ENCODE peak calls at places on chromosomes 5 and 9, in ten cellular contexts. One of them, this sample, is unnamed. For H3K4me1, the result is how much of the 10 kb centered on the place peaks cover.

GRCh38 chr5:79794347-79794746 is 104.7 kb downstream of the CMYA5 start:
- DNase-seq in GM23338: no peak
- DNase-seq in mesenchymal stem cell: no peak
- DNase-seq in A673: no peak
- DNase-seq in spleen: no peak
- DNase-seq in effector memory CD4-positive, alpha-beta T cell: no peak
- DNase-seq in CD8-positive, alpha-beta memory T cell: no peak
- DNase-seq in cardiac muscle cell: no peak
- DNase-seq in PC-3: no peak
- DNase-seq in mammary epithelial cell: no peak
- DNase-seq in this sample: no peak

GRCh38 chr5:52846443-52846842 is 58.7 kb downstream of the ITGA1 start:
- DNase-seq in PC-3: no peak
- DNase-seq in spleen: no peak
- DNase-seq in GM23338: no peak
- DNase-seq in A673: peak
- DNase-seq in CD8-positive, alpha-beta memory T cell: no peak
- DNase-seq in cardiac muscle cell: no peak
- DNase-seq in mammary epithelial cell: no peak
- DNase-seq in mesenchymal stem cell: peak
- DNase-seq in effector memory CD4-positive, alpha-beta T cell: no peak
- DNase-seq in this sample: no peak

GRCh38 chr5:56858777-56859442 is 43.6 kb downstream of the MAP3K1 start:
- DNase-seq in A673: no peak
- DNase-seq in GM23338: no peak
- DNase-seq in CD8-positive, alpha-beta memory T cell: no peak
- DNase-seq in effector memory CD4-positive, alpha-beta T cell: no peak
- DNase-seq in cardiac muscle cell: no peak
- DNase-seq in mammary epithelial cell: no peak
- DNase-seq in mesenchymal stem cell: no peak
- DNase-seq in spleen: no peak
- DNase-seq in PC-3: no peak
- DNase-seq in this sample: no peak

GRCh38 chr5:39578887-39579497 is 154.2 kb upstream of the DAB2 start:
- DNase-seq in cardiac muscle cell: peak
- DNase-seq in effector memory CD4-positive, alpha-beta T cell: no peak
- DNase-seq in mammary epithelial cell: no peak
- DNase-seq in A673: peak
- DNase-seq in CD8-positive, alpha-beta memory T cell: peak
- DNase-seq in PC-3: peak
- DNase-seq in mesenchymal stem cell: peak
- DNase-seq in GM23338: peak
- DNase-seq in spleen: no peak
- DNase-seq in this sample: no peak

GRCh38 chr5:68251804-68252648 is 36.5 kb downstream of the PIK3R1 start:
- DNase-seq in CD8-positive, alpha-beta memory T cell: no peak
- DNase-seq in A673: peak
- DNase-seq in cardiac muscle cell: no peak
- DNase-seq in GM23338: no peak
- DNase-seq in mesenchymal stem cell: peak
- DNase-seq in mammary epithelial cell: peak
- DNase-seq in PC-3: no peak
- DNase-seq in effector memory CD4-positive, alpha-beta T cell: no peak
- DNase-seq in spleen: no peak
- DNase-seq in this sample: no peak

GRCh38 chr9:86424246-86424891 is 70.2 kb upstream of the TUT7 start:
- DNase-seq in effector memory CD4-positive, alpha-beta T cell: no peak
- DNase-seq in CD8-positive, alpha-beta memory T cell: no peak
- DNase-seq in PC-3: no peak
- DNase-seq in cardiac muscle cell: no peak
- DNase-seq in A673: no peak
- DNase-seq in spleen: no peak
- DNase-seq in GM23338: no peak
- DNase-seq in mammary epithelial cell: no peak
- DNase-seq in mesenchymal stem cell: no peak
- DNase-seq in this sample: no peak

GRCh38 chr5:142484821-142485387 is 160.1 kb upstream of the SPRY4 start:
- DNase-seq in spleen: no peak
- DNase-seq in PC-3: no peak
- DNase-seq in mammary epithelial cell: no peak
- DNase-seq in A673: no peak
- DNase-seq in cardiac muscle cell: no peak
- DNase-seq in GM23338: no peak
- DNase-seq in effector memory CD4-positive, alpha-beta T cell: no peak
- DNase-seq in mesenchymal stem cell: peak
- DNase-seq in CD8-positive, alpha-beta memory T cell: no peak
- DNase-seq in this sample: no peak

GRCh38 chr9:87337335-87338074 is 160.2 kb upstream of the DAPK1 start:
- DNase-seq in PC-3: no peak
- DNase-seq in mesenchymal stem cell: peak
- DNase-seq in mammary epithelial cell: peak
- DNase-seq in spleen: no peak
- DNase-seq in cardiac muscle cell: peak
- DNase-seq in CD8-positive, alpha-beta memory T cell: no peak
- DNase-seq in effector memory CD4-positive, alpha-beta T cell: no peak
- DNase-seq in GM23338: peak
- DNase-seq in A673: peak
- DNase-seq in this sample: peak

GRCh38 chr5:173802670-173803165 is 85.4 kb upstream of the CPEB4 start:
- DNase-seq in GM23338: no peak
- DNase-seq in PC-3: peak
- DNase-seq in spleen: peak
- DNase-seq in cardiac muscle cell: no peak
- DNase-seq in mammary epithelial cell: peak
- DNase-seq in mesenchymal stem cell: peak
- DNase-seq in CD8-positive, alpha-beta memory T cell: no peak
- DNase-seq in effector memory CD4-positive, alpha-beta T cell: no peak
- DNase-seq in A673: no peak
- DNase-seq in this sample: no peak

GRCh38 chr9:26158631-26159150 is 480.4 kb upstream of the TUSC1 start:
- DNase-seq in spleen: no peak
- DNase-seq in PC-3: no peak
- DNase-seq in mammary epithelial cell: no peak
- DNase-seq in A673: no peak
- DNase-seq in mesenchymal stem cell: peak
- DNase-seq in GM23338: no peak
- DNase-seq in cardiac muscle cell: no peak
- DNase-seq in CD8-positive, alpha-beta memory T cell: no peak
- DNase-seq in effector memory CD4-positive, alpha-beta T cell: no peak
- DNase-seq in this sample: no peak

GRCh38 chr9:34451135-34451534 is 7.2 kb downstream of the FAM219A start:
- DNase-seq in spleen: no peak
- DNase-seq in CD8-positive, alpha-beta memory T cell: no peak
- DNase-seq in mammary epithelial cell: no peak
- DNase-seq in effector memory CD4-positive, alpha-beta T cell: no peak
- DNase-seq in PC-3: no peak
- DNase-seq in mesenchymal stem cell: no peak
- DNase-seq in cardiac muscle cell: no peak
- DNase-seq in A673: no peak
- DNase-seq in GM23338: peak
- DNase-seq in this sample: no peak

GRCh38 chr9:96193356-96193755 is 108.6 kb downstream of the HSD17B3 start:
- DNase-seq in mammary epithelial cell: no peak
- DNase-seq in GM23338: no peak
- DNase-seq in A673: no peak
- DNase-seq in cardiac muscle cell: no peak
- DNase-seq in effector memory CD4-positive, alpha-beta T cell: no peak
- DNase-seq in mesenchymal stem cell: no peak
- DNase-seq in CD8-positive, alpha-beta memory T cell: no peak
- DNase-seq in PC-3: peak
- DNase-seq in spleen: no peak
- DNase-seq in this sample: no peak

GRCh38 chr5:137073192-137073591 is 425.9 kb downstream of the SPOCK1 start:
- DNase-seq in CD8-positive, alpha-beta memory T cell: no peak
- DNase-seq in spleen: no peak
- DNase-seq in cardiac muscle cell: no peak
- DNase-seq in PC-3: peak
- DNase-seq in mammary epithelial cell: no peak
- DNase-seq in A673: peak
- DNase-seq in mesenchymal stem cell: no peak
- DNase-seq in effector memory CD4-positive, alpha-beta T cell: no peak
- DNase-seq in GM23338: no peak
- DNase-seq in this sample: no peak

GRCh38 chr5:170302729-170303501 is 5.3 kb upstream of the LCP2 start:
- DNase-seq in cardiac muscle cell: peak
- DNase-seq in GM23338: no peak
- DNase-seq in mesenchymal stem cell: peak
- DNase-seq in PC-3: no peak
- DNase-seq in A673: no peak
- DNase-seq in effector memory CD4-positive, alpha-beta T cell: peak
- DNase-seq in CD8-positive, alpha-beta memory T cell: peak
- DNase-seq in spleen: peak
- DNase-seq in mammary epithelial cell: no peak
- DNase-seq in this sample: no peak

GRCh38 chr5:16644301-16644889 is 27.6 kb upstream of the RETREG1 start:
- DNase-seq in spleen: no peak
- DNase-seq in PC-3: no peak
- DNase-seq in cardiac muscle cell: no peak
- DNase-seq in CD8-positive, alpha-beta memory T cell: peak
- DNase-seq in effector memory CD4-positive, alpha-beta T cell: no peak
- DNase-seq in mesenchymal stem cell: no peak
- DNase-seq in A673: no peak
- DNase-seq in mammary epithelial cell: no peak
- DNase-seq in GM23338: no peak
- DNase-seq in this sample: no peak

GRCh38 chr9:17401858-17402257 is 177.0 kb upstream of the SH3GL2 start:
- DNase-seq in cardiac muscle cell: no peak
- DNase-seq in effector memory CD4-positive, alpha-beta T cell: no peak
- DNase-seq in mammary epithelial cell: peak
- DNase-seq in GM23338: no peak
- DNase-seq in spleen: no peak
- DNase-seq in mesenchymal stem cell: no peak
- DNase-seq in PC-3: peak
- DNase-seq in A673: no peak
- DNase-seq in CD8-positive, alpha-beta memory T cell: no peak
- DNase-seq in this sample: no peak

GRCh38 chr9:95060246-95060645 is 257.3 kb downstream of the FANCC start:
- DNase-seq in cardiac muscle cell: no peak
- DNase-seq in CD8-positive, alpha-beta memory T cell: no peak
- DNase-seq in PC-3: no peak
- DNase-seq in mesenchymal stem cell: no peak
- DNase-seq in spleen: no peak
- DNase-seq in mammary epithelial cell: no peak
- DNase-seq in A673: no peak
- DNase-seq in GM23338: no peak
- DNase-seq in effector memory CD4-positive, alpha-beta T cell: no peak
- DNase-seq in this sample: no peak
- H3K4me1 ChIP-seq in cardiac muscle cell: under half
- H3K4me1 ChIP-seq in CD8-positive, alpha-beta memory T cell: under half
- H3K4me1 ChIP-seq in PC-3: under half
- H3K4me1 ChIP-seq in mesenchymal stem cell: under half
- H3K4me1 ChIP-seq in spleen: half or more
- H3K4me1 ChIP-seq in mammary epithelial cell: under half
- H3K4me1 ChIP-seq in A673: under half
- H3K4me1 ChIP-seq in GM23338: under half
- H3K4me1 ChIP-seq in effector memory CD4-positive, alpha-beta T cell: under half
- H3K4me1 ChIP-seq in this sample: under half

DNA sequence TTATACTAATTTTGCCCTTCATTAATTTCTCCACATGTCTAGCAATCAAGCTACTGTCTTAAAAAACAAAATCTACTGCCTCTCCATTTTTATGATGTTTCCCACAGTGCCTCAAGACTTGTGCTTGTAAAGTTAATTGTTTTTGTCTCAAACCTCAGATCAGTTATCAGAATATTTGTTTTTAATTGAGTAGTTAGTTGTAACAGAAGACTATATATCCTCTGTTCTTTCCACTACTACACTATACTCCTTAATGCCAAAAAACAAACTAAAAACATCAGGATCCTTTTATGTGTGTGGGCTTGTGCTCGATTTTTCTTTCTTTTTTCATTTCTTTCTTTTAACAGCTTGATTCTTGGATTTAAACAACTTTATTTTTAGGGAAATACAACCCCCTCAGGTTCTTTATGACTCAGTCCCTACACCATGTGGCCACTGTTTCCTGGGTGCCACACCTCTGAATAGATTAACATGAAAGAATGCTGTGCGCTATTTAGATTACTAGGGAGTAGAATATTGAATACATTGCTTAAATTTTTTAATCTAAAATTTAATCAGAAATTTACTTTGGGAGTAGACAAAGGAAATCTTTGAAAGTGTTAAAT is 1.2 kb downstream of the ASPN start:
- DNase-seq in mesenchymal stem cell: no peak
- DNase-seq in mammary epithelial cell: peak
- DNase-seq in A673: peak
- DNase-seq in spleen: no peak
- DNase-seq in GM23338: no peak
- DNase-seq in effector memory CD4-positive, alpha-beta T cell: no peak
- DNase-seq in CD8-positive, alpha-beta memory T cell: no peak
- DNase-seq in cardiac muscle cell: no peak
- DNase-seq in PC-3: peak
- DNase-seq in this sample: no peak
- H3K4me3 ChIP-seq in mesenchymal stem cell: no peak
- H3K4me3 ChIP-seq in mammary epithelial cell: peak
- H3K4me3 ChIP-seq in A673: no peak
- H3K4me3 ChIP-seq in spleen: no peak
- H3K4me3 ChIP-seq in GM23338: no peak
- H3K4me3 ChIP-seq in effector memory CD4-positive, alpha-beta T cell: no peak
- H3K4me3 ChIP-seq in CD8-positive, alpha-beta memory T cell: no peak
- H3K4me3 ChIP-seq in cardiac muscle cell: no peak
- H3K4me3 ChIP-seq in PC-3: no peak
- H3K4me3 ChIP-seq in this sample: no peak

DNA sequence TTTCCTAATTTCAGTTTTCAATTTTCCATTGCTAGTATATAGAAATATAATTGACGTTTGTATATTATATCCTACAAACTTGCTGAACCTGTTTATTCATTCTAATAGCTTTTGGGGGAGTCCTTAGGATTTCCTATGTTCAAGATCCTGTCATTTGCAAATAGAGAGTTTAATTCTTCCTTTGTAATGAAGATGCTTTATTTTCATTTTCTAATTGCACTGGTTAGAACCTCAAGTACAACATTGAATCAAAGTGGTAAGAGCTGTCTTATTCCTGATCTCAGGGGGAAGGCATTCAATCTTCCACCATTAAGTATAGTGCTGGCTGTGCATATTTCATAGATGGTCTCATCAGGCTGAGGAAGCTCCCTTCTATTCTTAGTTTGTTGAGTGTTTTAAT is 15.6 kb upstream of the SLC24A2 start:
- DNase-seq in GM23338: no peak
- DNase-seq in mesenchymal stem cell: no peak
- DNase-seq in cardiac muscle cell: no peak
- DNase-seq in effector memory CD4-positive, alpha-beta T cell: no peak
- DNase-seq in CD8-positive, alpha-beta memory T cell: no peak
- DNase-seq in mammary epithelial cell: no peak
- DNase-seq in A673: no peak
- DNase-seq in spleen: no peak
- DNase-seq in PC-3: no peak
- DNase-seq in this sample: no peak
- H3K4me1 ChIP-seq in GM23338: half or more
- H3K4me1 ChIP-seq in mesenchymal stem cell: under half
- H3K4me1 ChIP-seq in cardiac muscle cell: under half
- H3K4me1 ChIP-seq in effector memory CD4-positive, alpha-beta T cell: under half
- H3K4me1 ChIP-seq in CD8-positive, alpha-beta memory T cell: under half
- H3K4me1 ChIP-seq in mammary epithelial cell: under half
- H3K4me1 ChIP-seq in A673: under half
- H3K4me1 ChIP-seq in spleen: under half
- H3K4me1 ChIP-seq in PC-3: under half
- H3K4me1 ChIP-seq in this sample: under half

DNA sequence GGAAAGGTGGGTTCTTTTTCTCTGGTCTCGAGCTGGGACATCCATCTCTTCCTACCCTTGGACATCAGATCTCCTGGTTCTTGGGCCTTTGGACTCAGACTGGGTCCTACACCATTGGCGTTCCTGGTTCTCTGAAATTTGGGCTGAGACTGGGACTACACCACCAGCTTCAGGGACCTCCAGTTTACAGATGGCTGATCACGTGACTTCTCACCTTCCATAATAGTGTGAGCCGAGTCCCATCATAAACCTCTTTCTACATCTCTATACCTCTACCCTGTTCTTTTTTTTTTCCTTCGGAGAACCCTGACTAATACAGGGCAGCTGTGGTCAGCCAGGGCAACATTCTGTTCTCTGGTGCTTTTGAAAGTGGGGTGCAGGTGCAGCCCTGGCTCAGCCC is 27.2 kb upstream of the RXRA start:
- DNase-seq in effector memory CD4-positive, alpha-beta T cell: no peak
- DNase-seq in CD8-positive, alpha-beta memory T cell: no peak
- DNase-seq in PC-3: no peak
- DNase-seq in cardiac muscle cell: no peak
- DNase-seq in spleen: peak
- DNase-seq in GM23338: no peak
- DNase-seq in mammary epithelial cell: no peak
- DNase-seq in mesenchymal stem cell: no peak
- DNase-seq in A673: no peak
- DNase-seq in this sample: no peak
- H3K4me3 ChIP-seq in effector memory CD4-positive, alpha-beta T cell: no peak
- H3K4me3 ChIP-seq in CD8-positive, alpha-beta memory T cell: no peak
- H3K4me3 ChIP-seq in PC-3: no peak
- H3K4me3 ChIP-seq in cardiac muscle cell: no peak
- H3K4me3 ChIP-seq in spleen: no peak
- H3K4me3 ChIP-seq in GM23338: no peak
- H3K4me3 ChIP-seq in mammary epithelial cell: no peak
- H3K4me3 ChIP-seq in mesenchymal stem cell: no peak
- H3K4me3 ChIP-seq in A673: no peak
- H3K4me3 ChIP-seq in this sample: no peak

This sample was measured in neural progenitor cell.